ENCODE peak calls at places on chromosomes 13 and 19, in eight cellular contexts. Z is stomach, C is cardiac muscle cell, M is adrenal gland, H is NT2/D1, B is mesendoderm, E is pancreas, T is HCT116. W is an unnamed sample.
A peak's percentile ranks its signal among the peaks of the same experiment; 100 is the strongest.

GRCh38 chr19:798415-799075 is 1.3 kb downstream of the PTBP1 start:
- DNase-seq in H (no peak), T (no peak), C (peak; percentile 20), E (peak; percentile 77), M (no peak), Z (no peak), B (no peak), W (no peak)

GRCh38 chr13:60386250-60386649 is 10.8 kb upstream of the TDRD3 start:
- DNase-seq in E (no peak), B (no peak), M (no peak), C (no peak), H (no peak), Z (no peak), T (no peak), W (no peak)

GRCh38 chr13:27822258-27822872 is 30.1 kb downstream of the GSX1 start:
- DNase-seq in C (no peak), B (no peak), M (no peak), Z (no peak), E (no peak), T (no peak), H (no peak), W (no peak)

GRCh38 chr19:29040951-29041350 is 172.0 kb downstream of the UQCRFS1 start:
- DNase-seq in H (peak; percentile 43), Z (no peak), E (no peak), T (no peak), B (no peak), C (no peak), M (no peak), W (no peak)

GRCh38 chr13:27120811-27121210 is 50.8 kb downstream of the USP12 start:
- DNase-seq in M (no peak), E (no peak), Z (no peak), H (no peak), T (no peak), B (peak; percentile 22), C (no peak), W (no peak)

GRCh38 chr13:105918842-105919741 is 616.4 kb downstream of the EFNB2 start:
- DNase-seq in M (peak; percentile 53), T (peak; percentile 88), H (peak; percentile 11), C (no peak), B (peak; percentile 90), E (no peak), Z (peak; percentile 54), W (peak; percentile 8)

GRCh38 chr19:35991731-35992450 is 3.1 kb upstream of the SDHAF1 start:
- DNase-seq in M (no peak), C (no peak), Z (no peak), B (no peak), H (no peak), T (no peak), E (no peak), W (no peak)

GRCh38 chr13:93635687-93636086 is 409.1 kb downstream of the GPC6 start:
- DNase-seq in E (no peak), H (no peak), T (no peak), M (no peak), C (no peak), B (no peak), Z (no peak), W (no peak)

GRCh38 chr19:46946090-46946489 is 73.5 kb upstream of the NPAS1 start:
- DNase-seq in T (no peak), H (no peak), M (no peak), B (no peak), E (no peak), C (no peak), Z (no peak), W (no peak)

GRCh38 chr19:4388171-4389063 is 11.9 kb downstream of the SH3GL1 start:
- DNase-seq in H (no peak), B (no peak), T (no peak), E (no peak), Z (peak; percentile 77), M (peak; percentile 83), C (no peak), W (no peak)

GRCh38 chr13:44906758-44907157 is 82.5 kb downstream of the NUFIP1 start:
- DNase-seq in B (no peak), C (peak; percentile 20), T (no peak), M (peak; percentile 51), E (no peak), Z (peak; percentile 69), H (no peak), W (no peak)

GRCh38 chr13:43364210-43365041 is 341.0 kb downstream of the DNAJC15 start:
- DNase-seq in E (no peak), H (no peak), M (peak; percentile 26), C (no peak), B (no peak), Z (no peak), T (no peak), W (no peak)

GRCh38 chr19:3981736-3982681 is 3.3 kb downstream of the EEF2 start:
- DNase-seq in B (no peak), M (no peak), H (no peak), Z (no peak), T (no peak), C (no peak), E (no peak), W (no peak)

GRCh38 chr19:6737873-6738725 is 719 bp upstream of the GPR108 start:
- DNase-seq in Z (peak; percentile 99), T (no peak), M (peak; percentile 86), C (peak; percentile 83), B (no peak), E (peak; percentile 87), H (no peak), W (peak; percentile 69)

GRCh38 chr13:66803013-66803739 is 427.0 kb downstream of the PCDH9 start:
- DNase-seq in E (no peak), C (no peak), Z (no peak), B (no peak), H (no peak), T (no peak), M (no peak), W (no peak)

GRCh38 chr19:12956446-12957388 is at the start of gene GADD45GIP1:
- DNase-seq in C (peak; percentile 80), M (peak; percentile 79), T (peak; percentile 67), B (peak; percentile 83), Z (peak; percentile 79), E (peak; percentile 87), H (peak; percentile 71), W (no peak)

GRCh38 chr13:85287528-85287927 is 511.7 kb downstream of the SLITRK6 start:
- DNase-seq in E (no peak), Z (no peak), B (no peak), T (no peak), H (no peak), M (no peak), C (no peak), W (no peak)

GRCh38 chr13:114002009-114002544 is 28.2 kb upstream of the C13orf46 start:
- DNase-seq in T (no peak), H (no peak), E (no peak), M (no peak), B (peak; percentile 21), C (no peak), Z (peak; percentile 60), W (no peak)

GRCh38 chr19:7670790-7671189 is 1.9 kb downstream of the RETN start:
- DNase-seq in H (no peak), C (no peak), E (no peak), B (no peak), T (no peak), M (no peak), Z (no peak), W (no peak)

GRCh38 chr19:41801682-41802317 is 5.4 kb downstream of the CEACAM3 start:
- DNase-seq in M (no peak), C (no peak), B (no peak), Z (no peak), T (no peak), H (no peak), E (no peak), W (no peak)

GRCh38 chr13:109275848-109276247 is 510.5 kb downstream of the IRS2 start:
- DNase-seq in T (no peak), H (no peak), E (no peak), M (no peak), B (peak; percentile 61), Z (no peak), C (peak; percentile 14), W (no peak)

GRCh38 chr13:50910483-50910805 is 853 bp downstream of the RNASEH2B start:
- DNase-seq in E (no peak), Z (no peak), B (peak; percentile 71), M (peak; percentile 41), T (peak; percentile 27), C (peak; percentile 42), H (no peak), W (no peak)

GRCh38 chr19:54030895-54031586 is 32.7 kb downstream of the VSTM1 start:
- DNase-seq in M (no peak), Z (no peak), H (no peak), T (no peak), E (no peak), C (peak; percentile 29), B (peak; percentile 47), W (no peak)

GRCh38 chr13:48320396-48320790 is 16.8 kb downstream of the RB1 start:
- DNase-seq in M (no peak), H (no peak), C (no peak), B (no peak), E (no peak), T (no peak), Z (no peak), W (no peak)
- H3K36me3 ChIP-seq in M (no peaks in the 10 kb centered on the region), H (peaks cover 13% of the 10 kb centered on the region), C (no peaks in the 10 kb centered on the region), B (no peaks in the 10 kb centered on the region), E (no peaks in the 10 kb centered on the region), T (no peaks in the 10 kb centered on the region), Z (peaks cover 47% of the 10 kb centered on the region), W (no peaks in the 10 kb centered on the region)

GRCh38 chr13:91399189-91400093 is 1.0 kb downstream of the GPC5 start:
- DNase-seq in H (no peak), E (no peak), T (no peak), B (no peak), M (no peak), Z (no peak), C (no peak), W (no peak)
- H3K36me3 ChIP-seq in H (no peaks in the 10 kb centered on the region), E (no peaks in the 10 kb centered on the region), T (no peaks in the 10 kb centered on the region), B (no peaks in the 10 kb centered on the region), M (no peaks in the 10 kb centered on the region), Z (no peaks in the 10 kb centered on the region), C (no peaks in the 10 kb centered on the region), W (no peaks in the 10 kb centered on the region)

DNA sequence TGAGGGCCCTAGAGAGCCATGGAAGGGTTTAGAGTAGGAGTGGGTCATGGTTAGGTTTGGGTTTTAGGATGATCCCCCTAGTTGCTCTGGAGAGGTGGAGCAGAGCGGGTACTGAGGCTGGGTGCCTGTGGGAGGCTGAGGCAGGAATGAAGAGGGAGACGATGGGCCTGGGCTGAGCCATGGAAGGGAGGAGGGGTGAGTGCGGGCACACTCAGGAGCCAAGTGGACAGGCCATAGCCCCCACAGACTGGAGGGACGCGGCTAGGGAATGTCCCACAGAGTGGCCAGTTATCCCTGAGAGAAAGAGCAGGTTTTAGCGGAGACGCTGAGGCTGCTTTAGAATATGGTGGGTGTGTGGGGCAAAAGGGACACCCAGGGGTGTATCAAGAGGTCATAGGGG is 6.0 kb upstream of the CATSPERG start:
- DNase-seq in H (no peak), T (no peak), B (no peak), M (no peak), Z (no peak), E (no peak), C (no peak), W (no peak)
- H3K36me3 ChIP-seq in H (peaks cover 7% of the 10 kb centered on the region), T (peaks cover 7% of the 10 kb centered on the region), B (peaks cover 2% of the 10 kb centered on the region), M (no peaks in the 10 kb centered on the region), Z (peaks cover 39% of the 10 kb centered on the region), E (peaks cover 4% of the 10 kb centered on the region), C (no peaks in the 10 kb centered on the region), W (no peaks in the 10 kb centered on the region)

DNA sequence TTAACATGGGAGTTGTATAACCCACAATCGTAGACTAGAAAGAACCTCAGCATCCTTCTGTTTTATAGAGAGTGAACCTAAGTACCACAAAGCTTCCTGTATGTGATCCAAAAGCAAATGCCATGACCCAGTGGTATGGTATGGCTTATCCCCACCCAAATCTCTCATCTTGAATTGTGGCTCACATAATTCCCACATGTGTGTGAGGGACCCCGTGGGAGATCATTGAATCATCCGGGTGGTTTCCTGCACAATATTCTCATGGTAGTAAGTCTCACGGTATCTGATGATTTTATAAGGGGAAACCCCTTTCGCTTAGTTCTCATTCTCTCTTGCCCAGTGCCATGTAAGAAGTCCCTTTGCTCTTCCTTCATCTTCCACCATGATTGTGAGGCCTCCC is 587.9 kb downstream of the LMO7 start:
- DNase-seq in C (no peak), B (no peak), Z (no peak), M (no peak), H (no peak), T (no peak), E (no peak), W (no peak)
- H3K36me3 ChIP-seq in C (no peaks in the 10 kb centered on the region), B (no peaks in the 10 kb centered on the region), Z (no peaks in the 10 kb centered on the region), M (no peaks in the 10 kb centered on the region), H (no peaks in the 10 kb centered on the region), T (no peaks in the 10 kb centered on the region), E (no peaks in the 10 kb centered on the region), W (no peaks in the 10 kb centered on the region)

W was measured in Panc1.